ENCODE peak calls at places on chromosomes 3 and 15, in seven cellular contexts. I, Q, Y, R, F, S and T are unnamed samples.

GRCh38 chr3:107794664-107795443 is 272.1 kb downstream of the BBX start:
- DNase-seq in I (no peak), Q (no peak), Y (no peak), R (no peak), F (peak), S (no peak), T (peak)

GRCh38 chr3:4418156-4418555 is 48.9 kb downstream of the SUMF1 start:
- DNase-seq in I (no peak), Q (no peak), Y (peak), R (no peak), F (no peak), S (no peak), T (no peak)

GRCh38 chr15:93382196-93382820 is 293.3 kb upstream of the RGMA start:
- DNase-seq in I (no peak), Q (no peak), Y (no peak), R (no peak), F (no peak), S (no peak), T (no peak)

GRCh38 chr15:95981209-95981608 is 349.3 kb upstream of the NR2F2 start:
- DNase-seq in I (no peak), Q (no peak), Y (no peak), R (no peak), F (no peak), S (no peak), T (no peak)

GRCh38 chr15:90035095-90035834 is 34.1 kb downstream of the ZNF710 start:
- DNase-seq in I (no peak), Q (no peak), Y (peak), R (no peak), F (peak), S (peak), T (peak)

GRCh38 chr15:60407406-60407805 is 9.6 kb upstream of the ANXA2 start:
- DNase-seq in I (no peak), Q (no peak), Y (peak), R (no peak), F (peak), S (no peak), T (peak)

GRCh38 chr3:131922356-131922755 is 112.5 kb downstream of the CPNE4 start:
- DNase-seq in I (no peak), Q (no peak), Y (no peak), R (no peak), F (no peak), S (no peak), T (no peak)

GRCh38 chr3:11434017-11434526 is 161.9 kb downstream of the ATG7 start:
- DNase-seq in I (no peak), Q (no peak), Y (peak), R (no peak), F (no peak), S (no peak), T (peak)

GRCh38 chr3:120263792-120264191 is 21.2 kb downstream of the GPR156 start:
- DNase-seq in I (no peak), Q (peak), Y (no peak), R (no peak), F (no peak), S (no peak), T (no peak)

GRCh38 chr15:42820811-42821210 is 83.9 kb upstream of the CDAN1 start:
- DNase-seq in I (no peak), Q (no peak), Y (no peak), R (no peak), F (no peak), S (no peak), T (no peak)

GRCh38 chr15:101509279-101509678 is 19.8 kb upstream of the PCSK6 start:
- DNase-seq in I (peak), Q (no peak), Y (no peak), R (no peak), F (no peak), S (no peak), T (no peak)

GRCh38 chr15:57044072-57044702 is 125.7 kb downstream of the TCF12 start:
- DNase-seq in I (no peak), Q (no peak), Y (no peak), R (no peak), F (no peak), S (no peak), T (no peak)

GRCh38 chr3:194303749-194304148 is 47.4 kb downstream of the CPN2 start:
- DNase-seq in I (no peak), Q (no peak), Y (no peak), R (no peak), F (no peak), S (no peak), T (no peak)
- H3K4ac ChIP-seq in I (no peak), Q (no peak), Y (no peak), R (no peak), F (no peak), S (no peak), T (no peak)

GRCh38 chr15:29139072-29139471 is 130.6 kb downstream of the NSMCE3 start:
- DNase-seq in I (no peak), Q (peak), Y (no peak), R (no peak), F (no peak), S (no peak), T (no peak)

GRCh38 chr15:29138260-29138659 is 131.4 kb downstream of the NSMCE3 start:
- DNase-seq in I (no peak), Q (peak), Y (no peak), R (no peak), F (no peak), S (no peak), T (no peak)

GRCh38 chr15:29141206-29141907 is 128.3 kb downstream of the NSMCE3 start:
- DNase-seq in I (no peak), Q (peak), Y (no peak), R (no peak), F (no peak), S (no peak), T (no peak)

GRCh38 chr15:29140475-29141172 is 129.0 kb downstream of the NSMCE3 start:
- DNase-seq in I (no peak), Q (peak), Y (no peak), R (no peak), F (peak), S (no peak), T (no peak)

DNA sequence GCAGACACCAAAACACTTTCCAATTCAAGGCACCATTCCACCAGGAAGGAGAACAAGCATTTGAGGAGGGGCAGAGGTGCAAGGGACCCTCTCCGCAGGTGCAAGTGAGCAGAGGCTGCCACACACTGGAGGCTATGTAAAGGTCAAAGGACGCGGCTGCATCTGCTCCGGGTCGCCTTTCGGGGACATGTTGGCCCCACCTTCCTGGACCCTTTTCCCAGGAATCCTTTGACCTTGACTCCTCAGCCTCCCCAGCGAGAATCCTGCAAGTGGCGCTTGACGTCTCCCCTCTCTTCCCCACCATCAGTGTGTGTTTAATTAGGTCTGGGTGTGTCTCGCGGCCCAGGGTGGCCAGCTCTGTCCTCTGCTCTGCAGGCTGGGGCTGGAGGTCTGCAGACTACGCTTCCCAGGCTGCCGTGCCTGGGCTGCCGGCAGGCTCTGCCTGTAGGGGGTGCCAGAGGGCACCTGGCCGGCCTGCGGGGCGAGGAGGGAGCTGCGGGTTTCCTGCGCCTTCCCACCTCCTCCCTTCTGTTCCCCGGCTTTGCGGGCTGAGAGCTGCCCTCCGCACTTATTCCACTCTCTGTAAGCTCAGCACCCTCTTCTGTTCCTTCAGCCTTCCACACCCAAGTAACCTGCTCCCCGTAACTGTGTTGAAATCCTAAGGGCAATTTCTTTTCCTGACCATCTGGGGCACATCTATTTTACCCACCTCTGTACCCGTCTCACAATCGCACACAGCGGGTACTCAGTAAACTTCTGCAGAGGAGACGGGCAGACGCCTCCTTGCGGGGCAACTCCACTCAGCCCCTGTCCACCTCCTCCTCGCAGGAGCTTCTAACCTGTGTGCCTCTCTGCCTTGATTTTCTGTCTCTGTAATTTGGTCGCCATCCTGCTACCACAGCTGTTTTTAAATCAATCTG is 129.8 kb downstream of the NSMCE3 start:
- DNase-seq in I (peak), Q (peak), Y (peak), R (peak), F (peak), S (no peak), T (peak)
- H3K4ac ChIP-seq in I (no peak), Q (no peak), Y (no peak), R (no peak), F (no peak), S (no peak), T (no peak)

DNA sequence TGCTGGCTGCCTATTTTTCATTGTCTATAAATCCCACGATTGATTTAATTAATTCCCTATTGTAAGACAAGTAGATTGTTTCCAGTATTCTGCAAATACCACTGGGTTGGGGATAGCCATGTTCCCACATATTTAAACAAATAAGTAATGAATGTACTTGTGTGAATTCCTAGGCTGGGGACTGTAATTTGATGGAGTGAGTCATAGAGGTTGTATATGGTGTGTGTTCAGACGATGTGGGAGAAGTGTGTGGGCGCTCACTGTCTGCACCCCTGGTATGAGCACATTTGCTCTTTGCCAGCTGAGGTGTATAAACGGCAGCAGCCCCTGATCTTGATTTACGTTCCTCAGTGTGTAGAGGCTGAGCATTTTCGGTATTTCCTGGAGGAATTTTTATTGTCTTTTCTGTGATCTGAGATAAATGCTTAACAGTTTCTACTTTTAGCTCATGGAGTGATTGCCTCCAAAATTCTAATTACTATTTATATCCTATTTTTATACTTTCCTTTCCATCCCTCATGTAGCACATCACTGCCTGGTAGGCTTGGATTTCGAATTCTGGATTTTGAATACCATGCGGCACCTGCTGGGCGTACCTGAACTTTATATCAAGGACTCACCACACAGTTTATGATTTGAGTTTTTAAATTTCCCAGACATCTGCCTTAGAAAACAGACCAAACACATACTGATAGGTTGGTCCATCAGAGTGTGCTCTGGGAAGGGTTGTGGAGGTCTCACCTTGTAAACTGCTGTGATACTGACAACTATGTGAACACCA is 6.2 kb downstream of the TRAK1 start:
- DNase-seq in I (no peak), Q (no peak), Y (peak), R (no peak), F (no peak), S (no peak), T (peak)
- H3K4ac ChIP-seq in I (no peak), Q (no peak), Y (no peak), R (no peak), F (no peak), S (no peak), T (peak)

DNA sequence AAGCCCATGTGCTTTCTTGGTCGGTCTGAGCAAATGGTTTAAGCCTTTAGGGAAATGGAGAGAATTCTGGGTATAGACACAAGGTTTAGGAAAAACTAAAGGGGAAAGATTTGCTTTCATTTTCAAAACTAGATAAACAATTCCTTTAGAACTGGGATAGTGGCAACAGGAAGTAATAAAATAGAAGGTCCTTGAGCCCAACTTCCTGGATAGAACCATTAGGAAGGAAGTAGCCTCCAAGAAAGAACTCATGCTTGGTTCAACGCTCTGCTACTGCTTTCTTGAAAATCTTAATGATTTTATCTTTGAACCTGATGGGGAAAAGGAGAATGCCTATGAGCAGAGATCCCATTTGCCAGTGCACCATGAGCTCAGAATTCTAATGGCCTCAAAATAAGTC is 147.0 kb upstream of the THRB start:
- DNase-seq in I (no peak), Q (no peak), Y (peak), R (no peak), F (no peak), S (no peak), T (no peak)
- H3K4ac ChIP-seq in I (no peak), Q (no peak), Y (peak), R (no peak), F (no peak), S (no peak), T (no peak)